ENCODE peak calls at places on chromosomes 7 and 10, in ten cellular contexts. P is esophagus muscularis mucosa; M is fibroblast of lung; D is aorta; A is tibial artery; Z is gastrocnemius medialis; Y is stomach; F is A549; S is T-helper 17 cell; W is CD8-positive, alpha-beta T cell. K is an unnamed sample. For H3K9me3, the result is how much of the 10 kb centered on the place peaks cover.

GRCh38 chr10:125700355-125700911 is 17.5 kb upstream of the TEX36 start:
- DNase-seq in S (no peak), W (no peak), P (no peak), Z (no peak), M (peak), F (peak), Y (no peak), A (no peak), D (no peak), K (no peak)

GRCh38 chr7:17136156-17136555 is 162.3 kb upstream of the AHR start:
- DNase-seq in P (no peak), W (no peak), S (no peak), D (no peak), M (no peak), Z (no peak), A (no peak), F (no peak), Y (no peak), K (no peak)

GRCh38 chr7:84337386-84337785 is 142.8 kb upstream of the SEMA3A start:
- DNase-seq in M (peak), S (no peak), W (no peak), A (no peak), Z (no peak), F (no peak), Y (no peak), D (no peak), P (no peak), K (no peak)

GRCh38 chr7:91310829-91311460 is 46.7 kb downstream of the FZD1 start:
- DNase-seq in Z (no peak), F (no peak), M (peak), D (no peak), S (no peak), Y (no peak), A (peak), P (no peak), W (no peak), K (no peak)

GRCh38 chr10:129442866-129443265 is 24.2 kb upstream of the MGMT start:
- DNase-seq in P (no peak), F (no peak), S (no peak), Y (no peak), D (no peak), W (no peak), Z (no peak), A (no peak), M (no peak), K (no peak)

GRCh38 chr7:135385209-135385608 is 124.7 kb downstream of the CNOT4 start:
- DNase-seq in D (no peak), S (no peak), F (no peak), W (no peak), Y (no peak), P (no peak), A (no peak), Z (no peak), M (peak), K (peak)

GRCh38 chr10:115857856-115858255 is 415.1 kb downstream of the GFRA1 start:
- DNase-seq in Z (no peak), F (no peak), S (no peak), D (no peak), P (no peak), W (no peak), Y (no peak), M (peak), A (no peak), K (no peak)

GRCh38 chr7:93147358-93147757 is 827 bp downstream of the SAMD9L start:
- DNase-seq in Y (peak), D (no peak), S (no peak), F (peak), A (no peak), M (peak), P (no peak), Z (no peak), W (peak), K (peak)

GRCh38 chr10:112915590-112916572 is 34.2 kb upstream of the TCF7L2 start:
- DNase-seq in P (no peak), M (peak), D (no peak), W (no peak), S (no peak), F (peak), A (no peak), Z (no peak), Y (peak), K (no peak)

GRCh38 chr7:11235491-11235890 is 261.8 kb downstream of the PHF14 start:
- DNase-seq in Y (no peak), P (no peak), D (no peak), A (no peak), Z (no peak), M (no peak), W (no peak), S (no peak), F (no peak), K (no peak)

GRCh38 chr7:92517626-92518025 is 10.7 kb downstream of the PEX1 start:
- DNase-seq in Y (no peak), Z (no peak), S (no peak), D (no peak), A (no peak), P (no peak), F (no peak), M (peak), W (no peak), K (no peak)

GRCh38 chr7:1954366-1955004 is 278.3 kb downstream of the MAD1L1 start:
- DNase-seq in W (no peak), D (no peak), Y (no peak), M (no peak), Z (no peak), S (no peak), A (no peak), P (no peak), F (no peak), K (no peak)

GRCh38 chr10:132544744-132545658 is 7.4 kb downstream of the INPP5A start:
- DNase-seq in F (no peak), S (no peak), D (peak), Z (no peak), Y (no peak), M (no peak), A (peak), W (no peak), P (no peak), K (no peak)

GRCh38 chr7:39465055-39465929 is 100.9 kb upstream of the YAE1 start:
- DNase-seq in A (no peak), D (no peak), Z (no peak), W (no peak), Y (peak), S (peak), F (peak), M (peak), P (peak), K (no peak)

GRCh38 chr10:5291501-5292195 is 73.1 kb upstream of the UCN3 start:
- DNase-seq in A (peak), F (peak), D (no peak), M (peak), Y (no peak), P (peak), W (peak), Z (peak), S (peak), K (peak)

GRCh38 chr7:146781352-146782116 is 664.9 kb downstream of the CNTNAP2 start:
- DNase-seq in Z (no peak), Y (no peak), W (no peak), F (no peak), A (no peak), D (no peak), M (no peak), P (no peak), S (no peak), K (no peak)

GRCh38 chr7:128121731-128122576 is 90.7 kb upstream of the LRRC4 start:
- DNase-seq in S (no peak), A (no peak), M (no peak), W (no peak), Y (no peak), D (peak), Z (no peak), P (peak), F (no peak), K (peak)

GRCh38 chr7:126840869-126841268 is 411.9 kb downstream of the GRM8 start:
- DNase-seq in D (no peak), S (no peak), P (no peak), A (no peak), F (no peak), Y (no peak), W (no peak), Z (no peak), M (no peak), K (no peak)

GRCh38 chr10:103758294-103758681 is 97.1 kb downstream of the SH3PXD2A start:
- DNase-seq in P (no peak), Y (no peak), M (no peak), A (no peak), F (peak), W (no peak), Z (peak), S (no peak), D (no peak), K (no peak)

GRCh38 chr10:80686734-80687561 is 149.2 kb downstream of the SH2D4B start:
- DNase-seq in D (no peak), P (no peak), W (no peak), S (no peak), Z (no peak), Y (no peak), F (no peak), A (no peak), M (no peak), K (no peak)

GRCh38 chr10:83606275-83606674 is 533.0 kb upstream of the GHITM start:
- DNase-seq in D (no peak), Z (no peak), Y (no peak), W (no peak), P (no peak), F (no peak), A (no peak), M (peak), S (no peak), K (no peak)

GRCh38 chr10:97336446-97336845 is 1.9 kb upstream of the FRAT2 start:
- DNase-seq in P (no peak), F (no peak), M (no peak), Z (no peak), W (no peak), A (no peak), Y (no peak), D (no peak), S (no peak), K (no peak)

GRCh38 chr7:35035511-35035921 is 1.8 kb downstream of the DPY19L1 start:
- DNase-seq in S (no peak), P (peak), Y (no peak), W (no peak), Z (no peak), A (no peak), M (peak), F (peak), D (no peak), K (no peak)

GRCh38 chr10:30970760-30971460 is 60.8 kb downstream of the ZNF438 start:
- DNase-seq in W (no peak), A (peak), M (no peak), Y (no peak), D (no peak), Z (no peak), S (no peak), P (no peak), F (no peak), K (no peak)

GRCh38 chr10:44981172-44982113 is 2.8 kb upstream of the DEPP1 start:
- DNase-seq in D (peak), S (no peak), P (no peak), W (no peak), A (peak), F (peak), Z (no peak), Y (no peak), M (peak), K (no peak)

GRCh38 chr7:83413425-83413824 is 235.5 kb downstream of the SEMA3E start:
- DNase-seq in M (peak), P (no peak), Z (no peak), A (no peak), F (peak), S (no peak), Y (no peak), D (no peak), W (no peak), K (no peak)

GRCh38 chr10:7818295-7819125 is at the start of gene TAF3:
- DNase-seq in Y (peak), W (peak), S (peak), Z (peak), P (peak), F (peak), A (peak), D (peak), M (peak), K (peak)

GRCh38 chr10:4315529-4315928 is 510.5 kb upstream of the AKR1E2 start:
- DNase-seq in F (no peak), P (no peak), W (no peak), Y (no peak), S (no peak), M (peak), A (peak), D (no peak), Z (peak), K (peak)

GRCh38 chr10:93813507-93814465 is 56.0 kb downstream of the LGI1 start:
- DNase-seq in F (peak), Z (no peak), W (peak), A (peak), Y (peak), M (peak), D (peak), S (peak), P (no peak), K (peak)

GRCh38 chr7:92754756-92755581 is 81.4 kb downstream of the CDK6 start:
- DNase-seq in Y (no peak), S (no peak), M (no peak), Z (no peak), P (no peak), F (no peak), D (no peak), A (no peak), W (no peak), K (no peak)

GRCh38 chr10:88528791-88529190 is 54.3 kb downstream of the RNLS start:
- DNase-seq in D (no peak), Z (no peak), F (no peak), P (no peak), A (no peak), S (no peak), W (no peak), M (no peak), Y (no peak), K (no peak)

GRCh38 chr10:119031496-119032059 is 2.1 kb downstream of the NANOS1 start:
- DNase-seq in Z (no peak), W (no peak), M (peak), Y (no peak), A (no peak), F (no peak), P (peak), D (no peak), S (no peak), K (no peak)

GRCh38 chr7:111459757-111460280 is 102.5 kb downstream of the IMMP2L start:
- DNase-seq in S (no peak), P (no peak), Y (no peak), A (no peak), M (no peak), F (no peak), Z (no peak), D (no peak), W (no peak), K (no peak)

GRCh38 chr10:541750-542371 is 147.6 kb downstream of the DIP2C start:
- DNase-seq in Y (peak), M (no peak), D (no peak), W (no peak), A (no peak), S (no peak), F (no peak), P (no peak), Z (no peak), K (no peak)

GRCh38 chr10:91617073-91617580 is 15.7 kb downstream of the PPP1R3C start:
- DNase-seq in A (no peak), Y (no peak), W (no peak), S (no peak), M (peak), D (no peak), F (peak), P (no peak), Z (no peak), K (no peak)

GRCh38 chr10:97647556-97647955 is 7.1 kb downstream of the PI4K2A start:
- DNase-seq in P (no peak), W (no peak), Z (no peak), D (no peak), M (peak), Y (no peak), S (no peak), A (no peak), F (no peak), K (no peak)

DNA sequence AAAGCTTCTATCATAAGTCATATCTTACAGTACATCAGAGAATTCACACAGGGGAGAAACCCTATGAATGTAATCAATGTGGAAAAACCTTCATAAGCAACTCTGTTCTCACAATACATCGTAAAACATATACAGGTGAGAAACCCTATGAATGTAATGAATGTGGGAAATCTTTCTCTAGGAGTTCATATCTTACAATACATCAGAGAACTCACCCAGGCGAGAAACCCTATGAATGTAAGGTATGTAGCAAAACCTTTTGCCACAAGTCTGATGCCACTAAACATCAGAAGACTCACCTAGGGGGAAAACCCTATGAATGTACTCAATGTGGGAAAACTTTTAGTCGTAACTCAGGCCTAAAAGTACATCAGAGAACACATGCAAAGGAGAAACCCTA is 38.3 kb upstream of the ZNF248 start:
- DNase-seq in P (no peak), W (no peak), M (no peak), A (no peak), D (no peak), F (no peak), S (no peak), Y (no peak), Z (no peak), K (no peak)
- H3K9me3 ChIP-seq in P (half or more), W (under half), M (under half), A (under half), D (under half), F (under half), S (under half), Y (half or more), Z (under half), K (under half)

GRCh38 chr7:94188350-94188749 is 184.2 kb upstream of the BET1 start:
- DNase-seq in W (no peak), Y (no peak), F (no peak), Z (no peak), A (no peak), S (no peak), P (no peak), M (peak), D (no peak), K (no peak)

GRCh38 chr7:94195201-94195600 is 191.0 kb upstream of the BET1 start:
- DNase-seq in M (peak), S (no peak), P (no peak), A (no peak), D (no peak), F (no peak), W (no peak), Y (no peak), Z (no peak), K (no peak)

GRCh38 chr7:94195813-94196212 is 191.7 kb upstream of the BET1 start:
- DNase-seq in A (no peak), Z (no peak), Y (no peak), S (no peak), P (no peak), D (no peak), M (no peak), W (no peak), F (no peak), K (no peak)

DNA sequence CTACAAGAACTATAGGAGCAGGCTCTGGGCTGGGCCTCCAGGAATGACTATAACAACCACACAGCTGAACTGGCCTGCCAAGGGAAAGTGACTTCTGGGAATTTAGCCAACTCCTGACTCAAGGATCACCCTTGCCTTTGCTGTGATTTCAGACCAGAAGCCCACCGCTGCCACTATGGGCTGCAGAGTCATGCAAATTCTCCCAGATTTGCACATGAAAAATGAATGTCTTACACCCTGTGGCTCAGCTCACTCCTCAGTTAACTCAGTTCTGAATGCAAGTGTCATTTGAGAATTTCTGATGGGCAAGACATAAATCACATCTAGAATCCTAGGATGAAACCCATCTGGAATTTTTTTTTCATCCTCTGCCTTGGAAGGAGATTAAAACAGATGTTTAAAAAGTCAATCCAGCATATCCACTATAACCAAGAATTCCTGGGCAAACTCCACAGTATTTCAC is 186.5 kb upstream of the BET1 start:
- DNase-seq in D (no peak), A (no peak), P (no peak), W (no peak), M (peak), S (no peak), F (peak), Z (no peak), Y (no peak), K (peak)
- H3K9me3 ChIP-seq in D (under half), A (under half), P (under half), W (under half), M (under half), S (under half), F (under half), Z (under half), Y (under half), K (under half)

GRCh38 chr7:9391984-9392383 is 958.6 kb downstream of the NXPH1 start:
- DNase-seq in F (no peak), M (no peak), Z (no peak), S (no peak), P (no peak), W (no peak), Y (no peak), D (no peak), A (no peak), K (no peak)
- H3K9me3 ChIP-seq in F (under half), M (under half), Z (under half), S (under half), P (under half), W (under half), Y (under half), D (under half), A (under half), K (under half)

DNA sequence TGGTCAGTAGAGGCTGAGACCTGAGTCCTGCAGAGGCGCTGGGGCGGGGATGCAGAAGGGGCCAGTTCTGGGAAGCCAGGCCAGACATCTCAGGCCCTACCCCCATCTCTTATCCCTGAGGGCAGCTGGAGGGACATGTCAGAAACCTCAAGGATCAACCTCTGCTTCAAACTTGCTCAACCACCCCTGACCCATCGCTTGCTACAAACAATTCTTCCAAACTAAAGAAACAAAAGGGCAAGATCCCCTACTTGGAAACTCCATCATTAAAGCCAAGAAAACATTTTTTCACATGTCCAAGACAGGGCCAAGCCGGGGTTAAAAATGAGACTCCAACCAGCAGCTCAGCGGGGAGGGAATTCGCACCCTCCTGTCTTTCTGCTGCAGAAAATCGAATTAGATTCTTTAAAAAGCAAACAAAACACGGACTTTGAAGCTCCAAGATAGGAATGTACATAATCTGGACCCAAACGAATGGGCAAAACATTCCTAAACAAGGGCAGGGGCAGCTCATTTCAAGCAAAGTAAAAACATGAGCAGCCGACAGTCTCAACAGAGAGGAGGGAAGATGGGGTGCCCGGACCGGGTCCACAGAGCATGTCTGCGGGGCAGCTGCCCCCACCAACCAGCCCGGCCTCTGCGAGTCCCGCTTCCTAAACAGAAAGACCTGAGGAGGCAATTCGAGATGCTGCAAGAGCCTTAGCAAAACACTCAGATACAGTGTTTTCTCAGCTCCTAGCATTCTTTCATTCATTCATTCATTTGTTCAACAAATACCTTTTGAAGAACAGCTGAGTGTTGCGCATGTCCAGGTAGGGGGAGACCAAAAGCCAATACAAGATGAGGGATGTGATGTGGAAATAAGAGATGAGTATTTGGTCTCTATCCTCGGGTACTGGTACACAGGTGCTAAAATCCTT is 44.8 kb downstream of the CHST15 start:
- DNase-seq in P (no peak), Z (no peak), D (peak), M (peak), A (peak), F (no peak), S (no peak), Y (no peak), W (no peak), K (no peak)
- H3K9me3 ChIP-seq in P (under half), Z (under half), D (under half), M (under half), A (under half), F (under half), S (under half), Y (under half), W (under half), K (under half)

K was measured in heart right ventricle.